ENCODE peak calls at places on chromosomes 12 and 14, in seven cellular contexts. G is omental fat pad, X is endodermal cell, I is astrocyte of the cerebellum, E is cardiac fibroblast, R is fibroblast of mammary gland, N is fibroblast of the aortic adventitia. M is an unnamed sample.

GRCh38 chr12:5510251-5510805 is 78.4 kb downstream of the NTF3 start:
- DNase-seq in G (no peak), X (peak; percentile 41), I (no peak), E (no peak), R (no peak), N (no peak), M (no peak)

GRCh38 chr12:122368361-122369073 is 54.0 kb downstream of the CLIP1 start:
- DNase-seq in G (no peak), X (peak; percentile 46), I (peak; percentile 13), E (peak; percentile 55), R (peak; percentile 64), N (peak; percentile 47), M (no peak)

GRCh38 chr12:8698830-8699330 is 1.1 kb downstream of the RIMKLB start:
- DNase-seq in G (no peak), X (no peak), I (no peak), E (no peak), R (peak; percentile 30), N (peak; percentile 45), M (no peak)

GRCh38 chr12:49293056-49293956 is 1.6 kb upstream of the PRPH start:
- DNase-seq in G (no peak), X (peak; percentile 81), I (no peak), E (peak; percentile 58), R (no peak), N (peak; percentile 68), M (no peak)

GRCh38 chr12:108173892-108174291 is 44.8 kb downstream of the WSCD2 start:
- DNase-seq in G (no peak), X (no peak), I (no peak), E (no peak), R (no peak), N (no peak), M (no peak)

GRCh38 chr14:65110525-65110924 is 8.2 kb upstream of the MAX start:
- DNase-seq in G (no peak), X (peak; percentile 73), I (no peak), E (no peak), R (no peak), N (no peak), M (no peak)

GRCh38 chr12:29710104-29710503 is 73.6 kb downstream of the TMTC1 start:
- DNase-seq in G (no peak), X (peak; percentile 84), I (no peak), E (peak; percentile 58), R (peak; percentile 23), N (peak; percentile 10), M (no peak)

GRCh38 chr14:77319416-77319815 is 1.3 kb downstream of the POMT2 start:
- DNase-seq in G (no peak), X (no peak), I (no peak), E (no peak), R (no peak), N (no peak), M (no peak)

GRCh38 chr14:92923744-92924103 is 774 bp downstream of the CHGA start:
- DNase-seq in G (no peak), X (no peak), I (no peak), E (no peak), R (no peak), N (no peak), M (no peak)

GRCh38 chr14:48983355-48983888 is 602.8 kb downstream of the RPS29 start:
- DNase-seq in G (no peak), X (no peak), I (no peak), E (no peak), R (no peak), N (no peak), M (no peak)

GRCh38 chr12:89227774-89228173 is 124.5 kb downstream of the DUSP6 start:
- DNase-seq in G (no peak), X (no peak), I (no peak), E (no peak), R (no peak), N (no peak), M (no peak)

GRCh38 chr12:80622271-80622670 is 85.2 kb upstream of the MYF6 start:
- DNase-seq in G (no peak), X (no peak), I (no peak), E (no peak), R (peak; percentile 50), N (peak; percentile 8), M (no peak)
- TF ChIP-seq CTCF in G (no peak), X (peak; percentile 27), I (peak; percentile 26), E (peak; percentile 32), R (peak; percentile 37), N (peak; percentile 33), M (no peak)

GRCh38 chr14:28773917-28774691 is 7.5 kb downstream of the FOXG1 start:
- DNase-seq in G (no peak), X (peak; percentile 95), I (peak; percentile 74), E (peak; percentile 52), R (peak; percentile 66), N (peak; percentile 64), M (no peak)
- TF ChIP-seq CTCF in G (no peak), X (peak; percentile 90), I (peak; percentile 76), E (peak; percentile 59), R (peak; percentile 52), N (peak; percentile 64), M (no peak)

DNA sequence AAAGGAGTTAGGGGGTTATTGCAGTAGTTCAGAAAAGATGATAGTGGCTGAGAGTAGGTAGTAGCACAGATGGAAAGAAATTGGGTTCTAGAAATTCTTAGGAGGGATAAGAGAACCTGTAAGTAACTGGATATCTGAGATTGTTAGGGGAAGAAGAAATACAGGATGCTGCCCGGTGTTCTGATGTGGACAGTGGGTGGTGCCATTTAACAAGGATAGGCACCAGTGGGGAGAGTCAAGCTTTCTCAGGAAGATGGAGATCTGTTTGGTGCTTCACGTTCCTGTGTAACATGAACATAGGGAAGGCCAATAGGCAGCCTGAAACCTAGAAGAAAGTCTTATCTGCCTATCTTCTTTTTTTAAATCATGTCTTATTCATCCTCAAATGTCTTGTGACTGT is 245.9 kb downstream of the NPAS3 start:
- DNase-seq in G (no peak), X (peak; percentile 47), I (no peak), E (peak; percentile 38), R (peak; percentile 25), N (peak; percentile 3), M (no peak)
- TF ChIP-seq CTCF in G (no peak), X (peak; percentile 55), I (peak; percentile 30), E (no peak), R (peak; percentile 25), N (no peak), M (no peak)

GRCh38 chr14:104150201-104151027 is 12.0 kb downstream of the KIF26A start:
- DNase-seq in G (no peak), X (peak; percentile 93), I (peak; percentile 33), E (peak; percentile 35), R (peak; percentile 52), N (no peak), M (no peak)
- TF ChIP-seq CTCF in G (no peak), X (peak; percentile 74), I (peak; percentile 31), E (peak; percentile 10), R (peak; percentile 29), N (peak; percentile 23), M (no peak)

GRCh38 chr12:2113501-2113912 is 60.7 kb downstream of the CACNA1C start:
- DNase-seq in G (no peak), X (no peak), I (no peak), E (no peak), R (no peak), N (no peak), M (no peak)
- TF ChIP-seq CTCF in G (no peak), X (no peak), I (no peak), E (no peak), R (no peak), N (no peak), M (no peak)